ENCODE peak calls at places on chromosome X, in nine cellular contexts. One of them, this sample, is unnamed.

GRCh38 chrX:17788439-17788838 is 51.1 kb downstream of the SCML1 start:
- DNase-seq in H9: peak; percentile 62
- DNase-seq in colonic mucosa: peak; percentile 27
- DNase-seq in NT2/D1: peak; percentile 47
- DNase-seq in A549: peak; percentile 53
- DNase-seq in tibial nerve: peak; percentile 18
- DNase-seq in naive thymus-derived CD4-positive, alpha-beta T cell: peak; percentile 23
- DNase-seq in mucosa of descending colon: peak; percentile 44
- DNase-seq in SJCRH30: peak; percentile 70
- DNase-seq in this sample: no peak

GRCh38 chrX:34903316-34903715 is 39.3 kb upstream of the FAM47B start:
- DNase-seq in H9: no peak
- DNase-seq in colonic mucosa: no peak
- DNase-seq in NT2/D1: no peak
- DNase-seq in A549: no peak
- DNase-seq in tibial nerve: no peak
- DNase-seq in naive thymus-derived CD4-positive, alpha-beta T cell: no peak
- DNase-seq in mucosa of descending colon: no peak
- DNase-seq in SJCRH30: no peak
- DNase-seq in this sample: no peak

GRCh38 chrX:42673411-42673810 is 104.6 kb downstream of the PPP1R2C start:
- DNase-seq in H9: no peak
- DNase-seq in colonic mucosa: no peak
- DNase-seq in NT2/D1: no peak
- DNase-seq in A549: no peak
- DNase-seq in tibial nerve: no peak
- DNase-seq in naive thymus-derived CD4-positive, alpha-beta T cell: no peak
- DNase-seq in mucosa of descending colon: no peak
- DNase-seq in SJCRH30: no peak
- DNase-seq in this sample: no peak

GRCh38 chrX:129540068-129540653 is at the start of gene OCRL:
- DNase-seq in H9: peak; percentile 76
- DNase-seq in colonic mucosa: peak; percentile 67
- DNase-seq in NT2/D1: no peak
- DNase-seq in A549: peak; percentile 74
- DNase-seq in tibial nerve: peak; percentile 35
- DNase-seq in naive thymus-derived CD4-positive, alpha-beta T cell: peak; percentile 16
- DNase-seq in mucosa of descending colon: peak; percentile 79
- DNase-seq in SJCRH30: peak; percentile 73
- DNase-seq in this sample: peak; percentile 12

GRCh38 chrX:118181030-118181429 is 64.4 kb upstream of the KLHL13 start:
- DNase-seq in H9: no peak
- DNase-seq in colonic mucosa: no peak
- DNase-seq in NT2/D1: no peak
- DNase-seq in A549: no peak
- DNase-seq in tibial nerve: no peak
- DNase-seq in naive thymus-derived CD4-positive, alpha-beta T cell: no peak
- DNase-seq in mucosa of descending colon: no peak
- DNase-seq in SJCRH30: no peak
- DNase-seq in this sample: no peak

GRCh38 chrX:17836830-17837229 is 24.3 kb downstream of the RAI2 start:
- DNase-seq in H9: no peak
- DNase-seq in colonic mucosa: no peak
- DNase-seq in NT2/D1: no peak
- DNase-seq in A549: no peak
- DNase-seq in tibial nerve: no peak
- DNase-seq in naive thymus-derived CD4-positive, alpha-beta T cell: no peak
- DNase-seq in mucosa of descending colon: no peak
- DNase-seq in SJCRH30: peak; percentile 60
- DNase-seq in this sample: no peak

GRCh38 chrX:22742174-22742573 is 257.6 kb upstream of the DDX53 start:
- DNase-seq in H9: no peak
- DNase-seq in colonic mucosa: no peak
- DNase-seq in NT2/D1: no peak
- DNase-seq in A549: no peak
- DNase-seq in tibial nerve: no peak
- DNase-seq in naive thymus-derived CD4-positive, alpha-beta T cell: no peak
- DNase-seq in mucosa of descending colon: no peak
- DNase-seq in SJCRH30: peak; percentile 22
- DNase-seq in this sample: no peak

GRCh38 chrX:151081016-151081415 is 95.4 kb upstream of the GPR50 start:
- DNase-seq in H9: no peak
- DNase-seq in colonic mucosa: no peak
- DNase-seq in NT2/D1: no peak
- DNase-seq in A549: no peak
- DNase-seq in tibial nerve: no peak
- DNase-seq in naive thymus-derived CD4-positive, alpha-beta T cell: no peak
- DNase-seq in mucosa of descending colon: no peak
- DNase-seq in SJCRH30: no peak
- DNase-seq in this sample: no peak

GRCh38 chrX:137998619-137999018 is 432.7 kb downstream of the ZIC3 start:
- DNase-seq in H9: no peak
- DNase-seq in colonic mucosa: no peak
- DNase-seq in NT2/D1: no peak
- DNase-seq in A549: no peak
- DNase-seq in tibial nerve: no peak
- DNase-seq in naive thymus-derived CD4-positive, alpha-beta T cell: no peak
- DNase-seq in mucosa of descending colon: no peak
- DNase-seq in SJCRH30: no peak
- DNase-seq in this sample: no peak

GRCh38 chrX:1480082-1480785 is 27.5 kb upstream of the ASMTL start:
- DNase-seq in H9: no peak
- DNase-seq in colonic mucosa: no peak
- DNase-seq in NT2/D1: no peak
- DNase-seq in A549: no peak
- DNase-seq in tibial nerve: no peak
- DNase-seq in naive thymus-derived CD4-positive, alpha-beta T cell: no peak
- DNase-seq in mucosa of descending colon: no peak
- DNase-seq in SJCRH30: no peak
- DNase-seq in this sample: no peak

GRCh38 chrX:145751943-145752342 is 65.7 kb upstream of the SLITRK2 start:
- DNase-seq in H9: no peak
- DNase-seq in colonic mucosa: no peak
- DNase-seq in NT2/D1: no peak
- DNase-seq in A549: no peak
- DNase-seq in tibial nerve: no peak
- DNase-seq in naive thymus-derived CD4-positive, alpha-beta T cell: no peak
- DNase-seq in mucosa of descending colon: no peak
- DNase-seq in SJCRH30: no peak
- DNase-seq in this sample: no peak

GRCh38 chrX:139187738-139188137 is 342.8 kb upstream of the F9 start:
- DNase-seq in H9: no peak
- DNase-seq in colonic mucosa: no peak
- DNase-seq in NT2/D1: no peak
- DNase-seq in A549: no peak
- DNase-seq in tibial nerve: no peak
- DNase-seq in naive thymus-derived CD4-positive, alpha-beta T cell: no peak
- DNase-seq in mucosa of descending colon: no peak
- DNase-seq in SJCRH30: no peak
- DNase-seq in this sample: no peak

GRCh38 chrX:40550069-40550468 is 30.7 kb upstream of the ATP6AP2 start:
- DNase-seq in H9: no peak
- DNase-seq in colonic mucosa: no peak
- DNase-seq in NT2/D1: no peak
- DNase-seq in A549: no peak
- DNase-seq in tibial nerve: no peak
- DNase-seq in naive thymus-derived CD4-positive, alpha-beta T cell: no peak
- DNase-seq in mucosa of descending colon: no peak
- DNase-seq in SJCRH30: peak; percentile 71
- DNase-seq in this sample: no peak

DNA sequence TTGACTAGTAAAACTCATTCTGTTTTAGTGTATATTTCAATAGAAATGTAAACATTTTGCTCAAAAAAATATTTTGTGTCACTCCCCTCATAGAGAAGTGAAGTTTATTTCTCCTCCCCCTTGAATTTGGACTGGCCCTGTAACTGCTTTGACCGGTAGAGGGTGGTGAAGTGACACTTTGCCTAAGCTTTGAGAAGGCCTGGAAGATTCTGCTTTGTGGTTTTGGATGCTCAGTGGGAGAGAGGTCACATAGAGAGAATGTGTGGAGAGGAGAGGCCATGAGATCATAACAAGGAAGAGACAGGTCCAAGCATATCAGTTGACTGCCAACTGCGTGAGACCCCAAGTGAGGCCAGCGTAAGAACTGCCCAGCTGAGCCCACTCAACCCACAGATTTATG is 19.1 kb upstream of the ARX start:
- DNase-seq in H9: no peak
- DNase-seq in colonic mucosa: no peak
- DNase-seq in NT2/D1: no peak
- DNase-seq in A549: no peak
- DNase-seq in tibial nerve: no peak
- DNase-seq in naive thymus-derived CD4-positive, alpha-beta T cell: no peak
- DNase-seq in mucosa of descending colon: no peak
- DNase-seq in SJCRH30: peak; percentile 58
- DNase-seq in this sample: no peak
- H3K4me1 ChIP-seq in H9: no peaks in the 10 kb centered on the region
- H3K4me1 ChIP-seq in colonic mucosa: no peaks in the 10 kb centered on the region
- H3K4me1 ChIP-seq in NT2/D1: no peaks in the 10 kb centered on the region
- H3K4me1 ChIP-seq in A549: no peaks in the 10 kb centered on the region
- H3K4me1 ChIP-seq in tibial nerve: no peaks in the 10 kb centered on the region
- H3K4me1 ChIP-seq in naive thymus-derived CD4-positive, alpha-beta T cell: no peaks in the 10 kb centered on the region
- H3K4me1 ChIP-seq in mucosa of descending colon: no peaks in the 10 kb centered on the region
- H3K4me1 ChIP-seq in SJCRH30: no peaks in the 10 kb centered on the region
- H3K4me1 ChIP-seq in this sample: no peaks in the 10 kb centered on the region

GRCh38 chrX:65731684-65732289 is 64.3 kb downstream of the MSN start:
- DNase-seq in H9: no peak
- DNase-seq in colonic mucosa: no peak
- DNase-seq in NT2/D1: no peak
- DNase-seq in A549: no peak
- DNase-seq in tibial nerve: no peak
- DNase-seq in naive thymus-derived CD4-positive, alpha-beta T cell: no peak
- DNase-seq in mucosa of descending colon: no peak
- DNase-seq in SJCRH30: no peak
- DNase-seq in this sample: no peak

GRCh38 chrX:65723706-65724105 is 56.3 kb downstream of the MSN start:
- DNase-seq in H9: no peak
- DNase-seq in colonic mucosa: no peak
- DNase-seq in NT2/D1: no peak
- DNase-seq in A549: no peak
- DNase-seq in tibial nerve: no peak
- DNase-seq in naive thymus-derived CD4-positive, alpha-beta T cell: no peak
- DNase-seq in mucosa of descending colon: no peak
- DNase-seq in SJCRH30: no peak
- DNase-seq in this sample: no peak

GRCh38 chrX:65726708-65727107 is 59.3 kb downstream of the MSN start:
- DNase-seq in H9: peak; percentile 33
- DNase-seq in colonic mucosa: no peak
- DNase-seq in NT2/D1: peak; percentile 30
- DNase-seq in A549: no peak
- DNase-seq in tibial nerve: no peak
- DNase-seq in naive thymus-derived CD4-positive, alpha-beta T cell: no peak
- DNase-seq in mucosa of descending colon: no peak
- DNase-seq in SJCRH30: no peak
- DNase-seq in this sample: no peak
- H3K4me1 ChIP-seq in H9: no peaks in the 10 kb centered on the region
- H3K4me1 ChIP-seq in colonic mucosa: no peaks in the 10 kb centered on the region
- H3K4me1 ChIP-seq in NT2/D1: peaks cover 5% of the 10 kb centered on the region
- H3K4me1 ChIP-seq in A549: peaks cover 21% of the 10 kb centered on the region
- H3K4me1 ChIP-seq in tibial nerve: no peaks in the 10 kb centered on the region
- H3K4me1 ChIP-seq in naive thymus-derived CD4-positive, alpha-beta T cell: peaks cover 52% of the 10 kb centered on the region
- H3K4me1 ChIP-seq in mucosa of descending colon: no peaks in the 10 kb centered on the region
- H3K4me1 ChIP-seq in SJCRH30: no peaks in the 10 kb centered on the region
- H3K4me1 ChIP-seq in this sample: peaks cover 43% of the 10 kb centered on the region

GRCh38 chrX:136646602-136647239 is 1.2 kb upstream of the CD40LG start:
- DNase-seq in H9: no peak
- DNase-seq in colonic mucosa: no peak
- DNase-seq in NT2/D1: no peak
- DNase-seq in A549: no peak
- DNase-seq in tibial nerve: no peak
- DNase-seq in naive thymus-derived CD4-positive, alpha-beta T cell: peak; percentile 61
- DNase-seq in mucosa of descending colon: no peak
- DNase-seq in SJCRH30: no peak
- DNase-seq in this sample: peak; percentile 56
- H3K4me1 ChIP-seq in H9: no peaks in the 10 kb centered on the region
- H3K4me1 ChIP-seq in colonic mucosa: no peaks in the 10 kb centered on the region
- H3K4me1 ChIP-seq in NT2/D1: no peaks in the 10 kb centered on the region
- H3K4me1 ChIP-seq in A549: no peaks in the 10 kb centered on the region
- H3K4me1 ChIP-seq in tibial nerve: no peaks in the 10 kb centered on the region
- H3K4me1 ChIP-seq in naive thymus-derived CD4-positive, alpha-beta T cell: peaks cover 40% of the 10 kb centered on the region
- H3K4me1 ChIP-seq in mucosa of descending colon: no peaks in the 10 kb centered on the region
- H3K4me1 ChIP-seq in SJCRH30: no peaks in the 10 kb centered on the region
- H3K4me1 ChIP-seq in this sample: peaks cover 17% of the 10 kb centered on the region

GRCh38 chrX:107677909-107678308 is 49.6 kb downstream of the PRPS1 start:
- DNase-seq in H9: no peak
- DNase-seq in colonic mucosa: no peak
- DNase-seq in NT2/D1: no peak
- DNase-seq in A549: no peak
- DNase-seq in tibial nerve: no peak
- DNase-seq in naive thymus-derived CD4-positive, alpha-beta T cell: no peak
- DNase-seq in mucosa of descending colon: no peak
- DNase-seq in SJCRH30: no peak
- DNase-seq in this sample: no peak
- H3K4me1 ChIP-seq in H9: no peaks in the 10 kb centered on the region
- H3K4me1 ChIP-seq in colonic mucosa: no peaks in the 10 kb centered on the region
- H3K4me1 ChIP-seq in NT2/D1: no peaks in the 10 kb centered on the region
- H3K4me1 ChIP-seq in A549: peaks cover 37% of the 10 kb centered on the region
- H3K4me1 ChIP-seq in tibial nerve: peaks cover 10% of the 10 kb centered on the region
- H3K4me1 ChIP-seq in naive thymus-derived CD4-positive, alpha-beta T cell: peaks cover 41% of the 10 kb centered on the region
- H3K4me1 ChIP-seq in mucosa of descending colon: peaks cover 17% of the 10 kb centered on the region
- H3K4me1 ChIP-seq in SJCRH30: peaks cover 10% of the 10 kb centered on the region
- H3K4me1 ChIP-seq in this sample: peaks cover 62% of the 10 kb centered on the region

GRCh38 chrX:72101597-72102037 is 30.1 kb downstream of the RTL5 start:
- DNase-seq in H9: peak; percentile 44
- DNase-seq in colonic mucosa: no peak
- DNase-seq in NT2/D1: no peak
- DNase-seq in A549: no peak
- DNase-seq in tibial nerve: no peak
- DNase-seq in naive thymus-derived CD4-positive, alpha-beta T cell: no peak
- DNase-seq in mucosa of descending colon: no peak
- DNase-seq in SJCRH30: no peak
- DNase-seq in this sample: no peak
- H3K4me1 ChIP-seq in H9: no peaks in the 10 kb centered on the region
- H3K4me1 ChIP-seq in colonic mucosa: no peaks in the 10 kb centered on the region
- H3K4me1 ChIP-seq in NT2/D1: peaks cover 6% of the 10 kb centered on the region
- H3K4me1 ChIP-seq in A549: peaks cover 9% of the 10 kb centered on the region
- H3K4me1 ChIP-seq in tibial nerve: no peaks in the 10 kb centered on the region
- H3K4me1 ChIP-seq in naive thymus-derived CD4-positive, alpha-beta T cell: peaks cover 29% of the 10 kb centered on the region
- H3K4me1 ChIP-seq in mucosa of descending colon: no peaks in the 10 kb centered on the region
- H3K4me1 ChIP-seq in SJCRH30: no peaks in the 10 kb centered on the region
- H3K4me1 ChIP-seq in this sample: peaks cover 30% of the 10 kb centered on the region

GRCh38 chrX:19774905-19775304 is 112.5 kb downstream of the SH3KBP1 start:
- DNase-seq in H9: no peak
- DNase-seq in colonic mucosa: no peak
- DNase-seq in NT2/D1: no peak
- DNase-seq in A549: no peak
- DNase-seq in tibial nerve: no peak
- DNase-seq in naive thymus-derived CD4-positive, alpha-beta T cell: no peak
- DNase-seq in mucosa of descending colon: no peak
- DNase-seq in SJCRH30: no peak
- DNase-seq in this sample: no peak
- H3K4me1 ChIP-seq in H9: peaks cover 5% of the 10 kb centered on the region
- H3K4me1 ChIP-seq in colonic mucosa: no peaks in the 10 kb centered on the region
- H3K4me1 ChIP-seq in NT2/D1: peaks cover 5% of the 10 kb centered on the region
- H3K4me1 ChIP-seq in A549: peaks cover 12% of the 10 kb centered on the region
- H3K4me1 ChIP-seq in tibial nerve: peaks cover 10% of the 10 kb centered on the region
- H3K4me1 ChIP-seq in naive thymus-derived CD4-positive, alpha-beta T cell: peaks cover 59% of the 10 kb centered on the region
- H3K4me1 ChIP-seq in mucosa of descending colon: peaks cover 4% of the 10 kb centered on the region
- H3K4me1 ChIP-seq in SJCRH30: peaks cover 17% of the 10 kb centered on the region
- H3K4me1 ChIP-seq in this sample: peaks cover 71% of the 10 kb centered on the region

This sample was measured in CD4-positive, CD25-positive, alpha-beta regulatory T cell.